ENCODE peak calls at places on chromosomes 6 and 20, in eight cellular contexts. B is endothelial cell of umbilical vein, K is HepG2, C is K562, P is HCT116, O is H1, T is GM23338, R is GM12878. A is an unnamed sample.

GRCh38 chr6:24568687-24569086 is 73.9 kb downstream of the ALDH5A1 start:
- DNase-seq in B (no peak), K (no peak), C (no peak), P (no peak), O (no peak), T (no peak), R (no peak), A (no peak)

GRCh38 chr6:134456284-134456683 is 138.4 kb upstream of the SGK1 start:
- DNase-seq in B (no peak), K (no peak), C (no peak), P (no peak), O (no peak), T (no peak), R (no peak), A (no peak)

GRCh38 chr6:130517444-130517931 is 151.7 kb downstream of the TMEM200A start:
- DNase-seq in B (no peak), K (no peak), C (no peak), P (peak), O (no peak), T (no peak), R (peak), A (no peak)

GRCh38 chr6:168180548-168181011 is 101.6 kb upstream of the FRMD1 start:
- DNase-seq in B (no peak), K (no peak), C (no peak), P (no peak), O (peak), T (peak), R (peak), A (no peak)

GRCh38 chr6:21110684-21111398 is 482.7 kb upstream of the SOX4 start:
- DNase-seq in B (no peak), K (no peak), C (no peak), P (no peak), O (no peak), T (no peak), R (no peak), A (no peak)

GRCh38 chr20:19431308-19431685 is 218.9 kb downstream of the SLC24A3 start:
- DNase-seq in B (no peak), K (no peak), C (no peak), P (no peak), O (peak), T (no peak), R (no peak), A (no peak)

GRCh38 chr6:145012039-145012662 is 723.2 kb downstream of the EPM2A start:
- DNase-seq in B (no peak), K (no peak), C (no peak), P (no peak), O (no peak), T (no peak), R (no peak), A (no peak)

GRCh38 chr20:48177058-48177457 is 391.8 kb upstream of the SULF2 start:
- DNase-seq in B (no peak), K (no peak), C (no peak), P (no peak), O (no peak), T (no peak), R (no peak), A (no peak)

GRCh38 chr6:110951008-110951407 is 7.5 kb upstream of the GTF3C6 start:
- DNase-seq in B (no peak), K (no peak), C (no peak), P (no peak), O (no peak), T (no peak), R (no peak), A (no peak)

GRCh38 chr6:61842005-61842404 is 444.0 kb downstream of the KHDRBS2 start:
- DNase-seq in B (no peak), K (no peak), C (no peak), P (no peak), O (no peak), T (no peak), R (no peak), A (no peak)

GRCh38 chr20:32583581-32584045 is 1.5 kb downstream of the NOL4L start:
- DNase-seq in B (no peak), K (no peak), C (peak), P (no peak), O (no peak), T (peak), R (no peak), A (no peak)

GRCh38 chr6:11393713-11394627 is 143.6 kb upstream of the TMEM170B start:
- DNase-seq in B (no peak), K (peak), C (no peak), P (no peak), O (no peak), T (no peak), R (no peak), A (no peak)

GRCh38 chr20:16265334-16265733 is 307.9 kb downstream of the KIF16B start:
- DNase-seq in B (no peak), K (no peak), C (no peak), P (no peak), O (peak), T (no peak), R (no peak), A (no peak)

GRCh38 chr6:128208851-128209580 is 308.2 kb upstream of the THEMIS start:
- DNase-seq in B (peak), K (peak), C (no peak), P (no peak), O (no peak), T (no peak), R (no peak), A (no peak)

GRCh38 chr6:113221850-113222249 is 635.3 kb upstream of the MARCKS start:
- DNase-seq in B (no peak), K (no peak), C (peak), P (no peak), O (no peak), T (peak), R (no peak), A (no peak)

GRCh38 chr20:47988601-47989116 is 203.4 kb upstream of the SULF2 start:
- DNase-seq in B (no peak), K (no peak), C (no peak), P (no peak), O (no peak), T (no peak), R (no peak), A (no peak)

GRCh38 chr20:45318386-45318939 is 10.4 kb upstream of the MATN4 start:
- DNase-seq in B (no peak), K (no peak), C (no peak), P (no peak), O (no peak), T (no peak), R (no peak), A (no peak)

GRCh38 chr6:24549674-24550418 is 55.1 kb downstream of the ALDH5A1 start:
- DNase-seq in B (no peak), K (peak), C (no peak), P (no peak), O (no peak), T (no peak), R (no peak), A (no peak)

GRCh38 chr20:17693534-17694001 is 6.2 kb upstream of the BANF2 start:
- DNase-seq in B (no peak), K (no peak), C (no peak), P (no peak), O (no peak), T (peak), R (no peak), A (no peak)

GRCh38 chr6:134724653-134725340 is 225.1 kb downstream of the ALDH8A1 start:
- DNase-seq in B (peak), K (no peak), C (no peak), P (no peak), O (no peak), T (no peak), R (no peak), A (no peak)

GRCh38 chr6:35185302-35185681 is 28.5 kb upstream of the SCUBE3 start:
- DNase-seq in B (no peak), K (peak), C (peak), P (no peak), O (no peak), T (no peak), R (no peak), A (no peak)

GRCh38 chr6:125314019-125314581 is 12.3 kb upstream of the HDDC2 start:
- DNase-seq in B (peak), K (peak), C (peak), P (peak), O (peak), T (peak), R (no peak), A (peak)

GRCh38 chr6:50820590-50821234 is 2.0 kb downstream of the TFAP2B start:
- DNase-seq in B (no peak), K (no peak), C (no peak), P (no peak), O (no peak), T (no peak), R (no peak), A (no peak)

GRCh38 chr6:50819527-50819905 is 845 bp downstream of the TFAP2B start:
- DNase-seq in B (no peak), K (no peak), C (no peak), P (no peak), O (peak), T (no peak), R (no peak), A (no peak)

GRCh38 chr6:50821431-50822077 is 2.9 kb downstream of the TFAP2B start:
- DNase-seq in B (no peak), K (no peak), C (no peak), P (no peak), O (no peak), T (no peak), R (no peak), A (no peak)

GRCh38 chr6:50818673-50819072 is at the start of gene TFAP2B:
- DNase-seq in B (no peak), K (no peak), C (no peak), P (no peak), O (no peak), T (no peak), R (no peak), A (peak)

GRCh38 chr6:50819906-50820589 is 1.4 kb downstream of the TFAP2B start:
- DNase-seq in B (no peak), K (no peak), C (no peak), P (no peak), O (no peak), T (peak), R (no peak), A (no peak)
- TF ChIP-seq EZH2 in B (peak), K (no peak), C (no peak), P (no peak), O (peak), T (peak), R (no peak), A (no peak)

GRCh38 chr20:3557237-3557636 is 86.4 kb downstream of the ATRN start:
- DNase-seq in B (no peak), K (no peak), C (no peak), P (no peak), O (no peak), T (no peak), R (no peak), A (no peak)

GRCh38 chr20:3560578-3560977 is 89.8 kb downstream of the ATRN start:
- DNase-seq in B (no peak), K (no peak), C (no peak), P (no peak), O (no peak), T (no peak), R (no peak), A (no peak)

GRCh38 chr20:3560162-3560561 is 89.3 kb downstream of the ATRN start:
- DNase-seq in B (no peak), K (no peak), C (no peak), P (no peak), O (no peak), T (no peak), R (no peak), A (no peak)

GRCh38 chr20:3559231-3559630 is 88.4 kb downstream of the ATRN start:
- DNase-seq in B (no peak), K (no peak), C (no peak), P (no peak), O (no peak), T (no peak), R (no peak), A (no peak)

GRCh38 chr20:3559637-3560036 is 88.8 kb downstream of the ATRN start:
- DNase-seq in B (peak), K (no peak), C (no peak), P (no peak), O (no peak), T (no peak), R (no peak), A (no peak)
- H3K4me3 ChIP-seq in B (no peak), K (no peak), C (no peak), P (no peak), O (no peak), T (no peak), R (no peak), A (no peak)

DNA sequence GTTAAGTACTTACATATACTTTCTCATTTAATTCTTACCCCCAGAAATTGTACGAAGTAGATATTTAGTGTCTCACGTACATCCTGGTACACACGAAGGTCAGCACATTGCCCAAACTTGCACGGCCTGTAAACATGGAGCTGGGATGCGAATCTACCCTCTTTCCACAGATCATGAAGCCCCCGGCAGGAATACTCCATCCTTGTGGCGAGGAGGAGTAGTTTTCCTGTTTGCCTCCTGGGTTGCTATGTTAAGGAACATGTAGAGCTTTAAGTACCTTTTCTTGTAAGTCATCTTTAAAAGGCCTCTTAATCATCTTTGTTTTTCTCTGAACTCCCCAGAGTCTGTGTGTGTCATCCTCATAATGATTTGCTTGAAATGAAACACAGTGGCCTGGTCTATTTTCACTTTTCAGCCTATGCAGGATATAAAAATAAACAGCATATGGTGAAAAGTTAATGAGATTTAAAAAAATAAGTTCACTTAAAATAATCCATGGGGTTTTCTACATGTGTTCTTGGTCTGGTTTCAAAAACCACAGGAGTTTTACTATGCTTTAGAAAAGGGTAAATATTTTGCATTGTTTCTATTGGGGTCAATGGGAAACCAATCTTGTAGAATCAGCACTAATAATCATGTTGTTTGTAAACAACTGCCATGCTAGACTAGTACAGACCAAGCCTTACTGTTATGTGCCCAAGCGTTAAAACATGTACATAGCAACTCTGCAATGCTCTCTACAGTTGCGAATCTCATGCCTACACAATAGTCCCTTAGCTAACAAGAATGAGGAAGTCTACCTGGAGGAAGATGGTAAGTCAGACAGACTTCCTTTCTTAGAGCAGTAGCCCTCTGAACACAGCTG is 9.3 kb upstream of the ARID1B start:
- DNase-seq in B (no peak), K (no peak), C (no peak), P (no peak), O (no peak), T (peak), R (peak), A (no peak)
- TF ChIP-seq POLR2AphosphoS5 in B (no peak), K (no peak), C (no peak), P (no peak), O (no peak), T (no peak), R (no peak), A (no peak)

GRCh38 chr6:46243754-46244153 is 73.0 kb upstream of the ENPP5 start:
- DNase-seq in B (no peak), K (no peak), C (no peak), P (no peak), O (no peak), T (no peak), R (no peak), A (no peak)

GRCh38 chr6:46248143-46248542 is 77.4 kb upstream of the ENPP5 start:
- DNase-seq in B (no peak), K (no peak), C (no peak), P (no peak), O (no peak), T (no peak), R (no peak), A (no peak)

GRCh38 chr6:46246727-46247126 is 75.9 kb upstream of the ENPP5 start:
- DNase-seq in B (no peak), K (no peak), C (no peak), P (no peak), O (no peak), T (no peak), R (no peak), A (no peak)

GRCh38 chr6:46244670-46245069 is 73.9 kb upstream of the ENPP5 start:
- DNase-seq in B (no peak), K (no peak), C (no peak), P (no peak), O (no peak), T (no peak), R (no peak), A (no peak)

GRCh38 chr6:46246081-46246480 is 75.3 kb upstream of the ENPP5 start:
- DNase-seq in B (no peak), K (no peak), C (no peak), P (no peak), O (no peak), T (no peak), R (no peak), A (no peak)
- TF ChIP-seq EZH2 in B (no peak), K (no peak), C (no peak), P (no peak), O (no peak), T (no peak), R (no peak), A (no peak)

GRCh38 chr6:143745160-143746133 is 67.7 kb downstream of the PHACTR2 start:
- DNase-seq in B (peak), K (peak), C (peak), P (peak), O (no peak), T (peak), R (no peak), A (peak)
- H3K4me3 ChIP-seq in B (no peak), K (peak), C (no peak), P (no peak), O (no peak), T (no peak), R (no peak), A (no peak)

GRCh38 chr6:108222504-108222903 is 38.3 kb downstream of the SNX3 start:
- DNase-seq in B (peak), K (no peak), C (peak), P (no peak), O (no peak), T (no peak), R (no peak), A (no peak)
- TF ChIP-seq POLR2AphosphoS5 in B (no peak), K (no peak), C (no peak), P (no peak), O (no peak), T (no peak), R (no peak), A (no peak)

DNA sequence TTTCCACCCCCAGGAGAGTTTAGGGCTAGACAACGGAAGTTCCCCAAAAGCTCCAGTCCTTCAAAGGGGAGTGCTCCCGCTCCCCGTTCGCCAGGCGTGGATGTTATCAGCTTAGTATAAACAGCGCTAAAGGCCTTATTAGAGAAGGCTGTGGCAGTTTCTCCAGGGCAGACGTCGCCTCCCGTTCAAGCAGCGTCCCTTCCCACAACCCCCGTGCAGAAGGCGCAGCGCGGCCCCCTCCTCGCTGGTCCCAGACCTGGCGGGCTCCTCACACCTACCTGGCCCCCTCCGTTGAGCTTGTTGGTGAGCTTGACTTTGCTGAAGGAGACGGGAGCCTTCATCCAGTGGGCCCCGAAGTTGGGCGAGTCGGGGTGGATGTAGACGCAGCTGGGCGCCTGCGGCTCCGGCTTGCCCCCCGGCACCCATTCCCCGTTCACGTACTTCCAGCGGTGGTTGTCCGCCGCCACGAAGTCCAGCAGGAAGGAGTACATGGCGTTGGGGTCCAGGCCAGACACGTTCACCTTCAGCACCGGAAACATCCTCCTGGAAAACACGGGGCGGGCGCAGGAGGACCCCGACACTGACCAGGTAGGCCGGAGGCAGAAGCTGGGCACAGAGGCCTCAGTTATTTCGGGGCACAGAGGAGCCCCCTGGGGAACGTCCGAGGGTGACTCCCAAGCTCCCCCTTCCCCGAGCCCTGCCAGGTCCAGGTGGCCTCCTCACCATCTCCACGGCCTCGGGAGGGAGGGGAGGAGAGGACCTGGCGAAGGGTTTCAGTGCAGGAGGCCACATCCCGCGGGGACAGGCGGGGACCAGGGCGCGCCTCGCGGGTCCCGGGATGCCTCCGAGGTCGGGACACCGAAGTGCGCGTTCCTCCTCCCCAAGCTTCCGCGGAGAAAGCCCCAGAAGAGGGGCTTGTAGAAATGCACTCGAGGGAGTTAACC is 1.1 kb downstream of the TBXT start:
- DNase-seq in B (no peak), K (no peak), C (no peak), P (no peak), O (peak), T (peak), R (no peak), A (no peak)
- TF ChIP-seq EZH2 in B (peak), K (peak), C (no peak), P (no peak), O (peak), T (peak), R (no peak), A (peak)

GRCh38 chr6:7910298-7910653 is 312 bp downstream of the TXNDC5 start:
- DNase-seq in B (no peak), K (no peak), C (no peak), P (no peak), O (no peak), T (peak), R (no peak), A (no peak)
- H3K4me3 ChIP-seq in B (peak), K (peak), C (peak), P (peak), O (peak), T (peak), R (peak), A (peak)

GRCh38 chr20:42763015-42763414 is 426.7 kb downstream of the PTPRT start:
- DNase-seq in B (no peak), K (no peak), C (no peak), P (no peak), O (no peak), T (no peak), R (no peak), A (no peak)
- TF ChIP-seq POLR2AphosphoS5 in B (no peak), K (no peak), C (no peak), P (no peak), O (no peak), T (no peak), R (no peak), A (no peak)